ENCODE peak calls at places on chromosomes 3 and 15, in nine cellular contexts. One of them, this sample, is unnamed.

GRCh38 chr3:54138937-54139547 is 16.7 kb downstream of the CACNA2D3 start:
- DNase-seq in HuH-7.5: no peak
- DNase-seq in G401: no peak
- DNase-seq in IMR-90: no peak
- DNase-seq in AG04450: no peak
- DNase-seq in NCI-H345: no peak
- DNase-seq in activated CD4-positive, alpha-beta T cell treated with anti-CD3 and anti-CD28 coated beads, Interleukin-2, amount 50 U/mL, for 1 hour: no peak
- DNase-seq in activated naive CD4-positive, alpha-beta T cell treated with anti-CD3 and anti-CD28 coated beads for 36 hours: no peak
- DNase-seq in neural progenitor cell: peak
- DNase-seq in this sample: no peak

GRCh38 chr15:28979208-28979891 is 93.6 kb downstream of the APBA2 start:
- DNase-seq in HuH-7.5: no peak
- DNase-seq in G401: no peak
- DNase-seq in IMR-90: no peak
- DNase-seq in AG04450: no peak
- DNase-seq in NCI-H345: no peak
- DNase-seq in activated CD4-positive, alpha-beta T cell treated with anti-CD3 and anti-CD28 coated beads, Interleukin-2, amount 50 U/mL, for 1 hour: no peak
- DNase-seq in activated naive CD4-positive, alpha-beta T cell treated with anti-CD3 and anti-CD28 coated beads for 36 hours: no peak
- DNase-seq in neural progenitor cell: peak
- DNase-seq in this sample: no peak

GRCh38 chr15:48052871-48053383 is 67.9 kb upstream of the SLC24A5 start:
- DNase-seq in HuH-7.5: no peak
- DNase-seq in G401: no peak
- DNase-seq in IMR-90: no peak
- DNase-seq in AG04450: no peak
- DNase-seq in NCI-H345: peak
- DNase-seq in activated CD4-positive, alpha-beta T cell treated with anti-CD3 and anti-CD28 coated beads, Interleukin-2, amount 50 U/mL, for 1 hour: no peak
- DNase-seq in activated naive CD4-positive, alpha-beta T cell treated with anti-CD3 and anti-CD28 coated beads for 36 hours: no peak
- DNase-seq in neural progenitor cell: no peak
- DNase-seq in this sample: no peak

GRCh38 chr15:34754674-34755418 is at the start of gene GJD2:
- DNase-seq in HuH-7.5: no peak
- DNase-seq in G401: peak
- DNase-seq in IMR-90: no peak
- DNase-seq in AG04450: no peak
- DNase-seq in NCI-H345: peak
- DNase-seq in activated CD4-positive, alpha-beta T cell treated with anti-CD3 and anti-CD28 coated beads, Interleukin-2, amount 50 U/mL, for 1 hour: no peak
- DNase-seq in activated naive CD4-positive, alpha-beta T cell treated with anti-CD3 and anti-CD28 coated beads for 36 hours: no peak
- DNase-seq in neural progenitor cell: peak
- DNase-seq in this sample: peak

GRCh38 chr3:53941945-53942344 is 50.3 kb upstream of the SELENOK start:
- DNase-seq in HuH-7.5: no peak
- DNase-seq in G401: peak
- DNase-seq in IMR-90: no peak
- DNase-seq in AG04450: no peak
- DNase-seq in NCI-H345: no peak
- DNase-seq in activated CD4-positive, alpha-beta T cell treated with anti-CD3 and anti-CD28 coated beads, Interleukin-2, amount 50 U/mL, for 1 hour: no peak
- DNase-seq in activated naive CD4-positive, alpha-beta T cell treated with anti-CD3 and anti-CD28 coated beads for 36 hours: no peak
- DNase-seq in neural progenitor cell: peak
- DNase-seq in this sample: no peak

GRCh38 chr3:146156801-146157310 is 4.1 kb downstream of the PLOD2 start:
- DNase-seq in HuH-7.5: no peak
- DNase-seq in G401: peak
- DNase-seq in IMR-90: no peak
- DNase-seq in AG04450: no peak
- DNase-seq in NCI-H345: no peak
- DNase-seq in activated CD4-positive, alpha-beta T cell treated with anti-CD3 and anti-CD28 coated beads, Interleukin-2, amount 50 U/mL, for 1 hour: no peak
- DNase-seq in activated naive CD4-positive, alpha-beta T cell treated with anti-CD3 and anti-CD28 coated beads for 36 hours: no peak
- DNase-seq in neural progenitor cell: no peak
- DNase-seq in this sample: no peak

GRCh38 chr15:100786139-100786531 is 93.5 kb upstream of the ALDH1A3 start:
- DNase-seq in HuH-7.5: no peak
- DNase-seq in G401: no peak
- DNase-seq in IMR-90: no peak
- DNase-seq in AG04450: no peak
- DNase-seq in NCI-H345: no peak
- DNase-seq in activated CD4-positive, alpha-beta T cell treated with anti-CD3 and anti-CD28 coated beads, Interleukin-2, amount 50 U/mL, for 1 hour: no peak
- DNase-seq in activated naive CD4-positive, alpha-beta T cell treated with anti-CD3 and anti-CD28 coated beads for 36 hours: no peak
- DNase-seq in neural progenitor cell: no peak
- DNase-seq in this sample: no peak

GRCh38 chr3:37554364-37554763 is 307.3 kb upstream of the CTDSPL start:
- DNase-seq in HuH-7.5: no peak
- DNase-seq in G401: no peak
- DNase-seq in IMR-90: no peak
- DNase-seq in AG04450: no peak
- DNase-seq in NCI-H345: no peak
- DNase-seq in activated CD4-positive, alpha-beta T cell treated with anti-CD3 and anti-CD28 coated beads, Interleukin-2, amount 50 U/mL, for 1 hour: no peak
- DNase-seq in activated naive CD4-positive, alpha-beta T cell treated with anti-CD3 and anti-CD28 coated beads for 36 hours: no peak
- DNase-seq in neural progenitor cell: peak
- DNase-seq in this sample: no peak

GRCh38 chr3:181311186-181311585 is 321.6 kb upstream of the DNAJC19 start:
- DNase-seq in HuH-7.5: no peak
- DNase-seq in G401: no peak
- DNase-seq in IMR-90: no peak
- DNase-seq in AG04450: no peak
- DNase-seq in NCI-H345: peak
- DNase-seq in activated CD4-positive, alpha-beta T cell treated with anti-CD3 and anti-CD28 coated beads, Interleukin-2, amount 50 U/mL, for 1 hour: no peak
- DNase-seq in activated naive CD4-positive, alpha-beta T cell treated with anti-CD3 and anti-CD28 coated beads for 36 hours: no peak
- DNase-seq in neural progenitor cell: no peak
- DNase-seq in this sample: no peak

GRCh38 chr3:144394052-144394451 is 422.4 kb downstream of the DIPK2A start:
- DNase-seq in HuH-7.5: no peak
- DNase-seq in G401: no peak
- DNase-seq in IMR-90: peak
- DNase-seq in AG04450: no peak
- DNase-seq in NCI-H345: no peak
- DNase-seq in activated CD4-positive, alpha-beta T cell treated with anti-CD3 and anti-CD28 coated beads, Interleukin-2, amount 50 U/mL, for 1 hour: no peak
- DNase-seq in activated naive CD4-positive, alpha-beta T cell treated with anti-CD3 and anti-CD28 coated beads for 36 hours: no peak
- DNase-seq in neural progenitor cell: no peak
- DNase-seq in this sample: no peak

GRCh38 chr3:134369861-134370596 is 4.2 kb downstream of the AMOTL2 start:
- DNase-seq in HuH-7.5: peak
- DNase-seq in G401: no peak
- DNase-seq in IMR-90: no peak
- DNase-seq in AG04450: no peak
- DNase-seq in NCI-H345: no peak
- DNase-seq in activated CD4-positive, alpha-beta T cell treated with anti-CD3 and anti-CD28 coated beads, Interleukin-2, amount 50 U/mL, for 1 hour: no peak
- DNase-seq in activated naive CD4-positive, alpha-beta T cell treated with anti-CD3 and anti-CD28 coated beads for 36 hours: no peak
- DNase-seq in neural progenitor cell: no peak
- DNase-seq in this sample: no peak

GRCh38 chr3:179867961-179868360 is 168.8 kb downstream of the PEX5L start:
- DNase-seq in HuH-7.5: no peak
- DNase-seq in G401: no peak
- DNase-seq in IMR-90: no peak
- DNase-seq in AG04450: no peak
- DNase-seq in NCI-H345: no peak
- DNase-seq in activated CD4-positive, alpha-beta T cell treated with anti-CD3 and anti-CD28 coated beads, Interleukin-2, amount 50 U/mL, for 1 hour: no peak
- DNase-seq in activated naive CD4-positive, alpha-beta T cell treated with anti-CD3 and anti-CD28 coated beads for 36 hours: no peak
- DNase-seq in neural progenitor cell: no peak
- DNase-seq in this sample: no peak

GRCh38 chr15:88621789-88622604 is 857 bp downstream of the AEN start:
- DNase-seq in HuH-7.5: peak
- DNase-seq in G401: no peak
- DNase-seq in IMR-90: peak
- DNase-seq in AG04450: no peak
- DNase-seq in NCI-H345: no peak
- DNase-seq in activated CD4-positive, alpha-beta T cell treated with anti-CD3 and anti-CD28 coated beads, Interleukin-2, amount 50 U/mL, for 1 hour: peak
- DNase-seq in activated naive CD4-positive, alpha-beta T cell treated with anti-CD3 and anti-CD28 coated beads for 36 hours: peak
- DNase-seq in neural progenitor cell: peak
- DNase-seq in this sample: no peak

GRCh38 chr15:28952666-28953491 is 67.1 kb downstream of the APBA2 start:
- DNase-seq in HuH-7.5: no peak
- DNase-seq in G401: no peak
- DNase-seq in IMR-90: no peak
- DNase-seq in AG04450: no peak
- DNase-seq in NCI-H345: no peak
- DNase-seq in activated CD4-positive, alpha-beta T cell treated with anti-CD3 and anti-CD28 coated beads, Interleukin-2, amount 50 U/mL, for 1 hour: no peak
- DNase-seq in activated naive CD4-positive, alpha-beta T cell treated with anti-CD3 and anti-CD28 coated beads for 36 hours: no peak
- DNase-seq in neural progenitor cell: no peak
- DNase-seq in this sample: no peak

GRCh38 chr15:79283252-79284048 is 928 bp downstream of the ANKRD34C start:
- DNase-seq in HuH-7.5: peak
- DNase-seq in G401: peak
- DNase-seq in IMR-90: peak
- DNase-seq in AG04450: no peak
- DNase-seq in NCI-H345: no peak
- DNase-seq in activated CD4-positive, alpha-beta T cell treated with anti-CD3 and anti-CD28 coated beads, Interleukin-2, amount 50 U/mL, for 1 hour: peak
- DNase-seq in activated naive CD4-positive, alpha-beta T cell treated with anti-CD3 and anti-CD28 coated beads for 36 hours: peak
- DNase-seq in neural progenitor cell: peak
- DNase-seq in this sample: peak

GRCh38 chr3:33047842-33048834 is 48.8 kb downstream of the GLB1 start:
- DNase-seq in HuH-7.5: no peak
- DNase-seq in G401: no peak
- DNase-seq in IMR-90: no peak
- DNase-seq in AG04450: no peak
- DNase-seq in NCI-H345: no peak
- DNase-seq in activated CD4-positive, alpha-beta T cell treated with anti-CD3 and anti-CD28 coated beads, Interleukin-2, amount 50 U/mL, for 1 hour: peak
- DNase-seq in activated naive CD4-positive, alpha-beta T cell treated with anti-CD3 and anti-CD28 coated beads for 36 hours: peak
- DNase-seq in neural progenitor cell: no peak
- DNase-seq in this sample: no peak

GRCh38 chr15:67146875-67147381 is 81.5 kb downstream of the SMAD3 start:
- DNase-seq in HuH-7.5: peak
- DNase-seq in G401: no peak
- DNase-seq in IMR-90: peak
- DNase-seq in AG04450: peak
- DNase-seq in NCI-H345: no peak
- DNase-seq in activated CD4-positive, alpha-beta T cell treated with anti-CD3 and anti-CD28 coated beads, Interleukin-2, amount 50 U/mL, for 1 hour: peak
- DNase-seq in activated naive CD4-positive, alpha-beta T cell treated with anti-CD3 and anti-CD28 coated beads for 36 hours: peak
- DNase-seq in neural progenitor cell: peak
- DNase-seq in this sample: no peak

GRCh38 chr3:11944052-11944673 is 60.0 kb upstream of the SYN2 start:
- DNase-seq in HuH-7.5: peak
- DNase-seq in G401: peak
- DNase-seq in IMR-90: peak
- DNase-seq in AG04450: no peak
- DNase-seq in NCI-H345: peak
- DNase-seq in activated CD4-positive, alpha-beta T cell treated with anti-CD3 and anti-CD28 coated beads, Interleukin-2, amount 50 U/mL, for 1 hour: no peak
- DNase-seq in activated naive CD4-positive, alpha-beta T cell treated with anti-CD3 and anti-CD28 coated beads for 36 hours: no peak
- DNase-seq in neural progenitor cell: peak
- DNase-seq in this sample: no peak

GRCh38 chr3:77707271-77707670 is 667.4 kb downstream of the ROBO2 start:
- DNase-seq in HuH-7.5: no peak
- DNase-seq in G401: no peak
- DNase-seq in IMR-90: no peak
- DNase-seq in AG04450: no peak
- DNase-seq in NCI-H345: no peak
- DNase-seq in activated CD4-positive, alpha-beta T cell treated with anti-CD3 and anti-CD28 coated beads, Interleukin-2, amount 50 U/mL, for 1 hour: no peak
- DNase-seq in activated naive CD4-positive, alpha-beta T cell treated with anti-CD3 and anti-CD28 coated beads for 36 hours: no peak
- DNase-seq in neural progenitor cell: no peak
- DNase-seq in this sample: no peak

GRCh38 chr15:98304366-98304765 is 343.9 kb downstream of the ARRDC4 start:
- DNase-seq in HuH-7.5: no peak
- DNase-seq in G401: no peak
- DNase-seq in IMR-90: no peak
- DNase-seq in AG04450: no peak
- DNase-seq in NCI-H345: no peak
- DNase-seq in activated CD4-positive, alpha-beta T cell treated with anti-CD3 and anti-CD28 coated beads, Interleukin-2, amount 50 U/mL, for 1 hour: no peak
- DNase-seq in activated naive CD4-positive, alpha-beta T cell treated with anti-CD3 and anti-CD28 coated beads for 36 hours: no peak
- DNase-seq in neural progenitor cell: no peak
- DNase-seq in this sample: no peak

This sample was measured in GM12891.